ENCODE peak calls at places on chromosomes 3 and 15, in nine cellular contexts. R, F, B, X, H, S, C, E and U are unnamed samples.

GRCh38 chr3:186842426-186843038 is at the start of gene ADIPOQ:
- DNase-seq in R (no peak), F (no peak), B (no peak), X (no peak), H (no peak), S (no peak), C (no peak), E (no peak), U (no peak)

GRCh38 chr3:150765949-150766720 is 3.2 kb upstream of the SIAH2 start:
- DNase-seq in R (peak), F (no peak), B (no peak), X (peak), H (peak), S (no peak), C (peak), E (no peak), U (no peak)

GRCh38 chr15:90205886-90206285 is 4.8 kb downstream of the SEMA4B start:
- DNase-seq in R (no peak), F (no peak), B (no peak), X (no peak), H (no peak), S (no peak), C (no peak), E (no peak), U (no peak)

GRCh38 chr15:44550256-44550655 is 13.3 kb downstream of the EIF3J start:
- DNase-seq in R (no peak), F (no peak), B (no peak), X (peak), H (peak), S (no peak), C (peak), E (no peak), U (no peak)

GRCh38 chr15:50884583-50884982 is 23.9 kb upstream of the AP4E1 start:
- DNase-seq in R (no peak), F (no peak), B (no peak), X (peak), H (no peak), S (no peak), C (peak), E (no peak), U (no peak)

GRCh38 chr3:29141197-29141911 is 139.5 kb upstream of the RBMS3 start:
- DNase-seq in R (no peak), F (no peak), B (no peak), X (no peak), H (no peak), S (no peak), C (no peak), E (no peak), U (no peak)

GRCh38 chr3:160857476-160857875 is 101.4 kb downstream of the PPM1L start:
- DNase-seq in R (no peak), F (no peak), B (no peak), X (no peak), H (no peak), S (no peak), C (no peak), E (no peak), U (no peak)

GRCh38 chr3:176767385-176767784 is 429.9 kb downstream of the TBL1XR1 start:
- DNase-seq in R (no peak), F (no peak), B (no peak), X (peak), H (no peak), S (no peak), C (no peak), E (no peak), U (no peak)

GRCh38 chr3:29100292-29100691 is 180.6 kb upstream of the RBMS3 start:
- DNase-seq in R (no peak), F (no peak), B (no peak), X (no peak), H (no peak), S (no peak), C (no peak), E (no peak), U (no peak)

GRCh38 chr15:65054333-65055200 is 9.4 kb downstream of the SLC51B start:
- DNase-seq in R (peak), F (peak), B (peak), X (peak), H (peak), S (peak), C (peak), E (peak), U (peak)

GRCh38 chr3:130760922-130761321 is 14.3 kb upstream of the PIK3R4 start:
- DNase-seq in R (no peak), F (no peak), B (no peak), X (peak), H (no peak), S (no peak), C (no peak), E (no peak), U (no peak)

GRCh38 chr3:42697326-42698051 is 5.1 kb downstream of the HHATL start:
- DNase-seq in R (no peak), F (no peak), B (peak), X (no peak), H (no peak), S (no peak), C (no peak), E (no peak), U (no peak)

GRCh38 chr15:70910958-70911357 is 18.3 kb downstream of the LRRC49 start:
- DNase-seq in R (no peak), F (no peak), B (no peak), X (no peak), H (no peak), S (no peak), C (no peak), E (no peak), U (no peak)

GRCh38 chr15:42137461-42138261 is 18.8 kb downstream of the PLA2G4F start:
- DNase-seq in R (peak), F (no peak), B (peak), X (peak), H (peak), S (peak), C (peak), E (no peak), U (no peak)

GRCh38 chr15:88257311-88257901 is 867 bp upstream of the NTRK3 start:
- DNase-seq in R (no peak), F (no peak), B (no peak), X (no peak), H (peak), S (no peak), C (no peak), E (no peak), U (no peak)

GRCh38 chr3:45931476-45931875 is 11.8 kb upstream of the CXCR6 start:
- DNase-seq in R (no peak), F (no peak), B (peak), X (no peak), H (no peak), S (no peak), C (no peak), E (no peak), U (no peak)

GRCh38 chr3:99678926-99679325 is 40.5 kb downstream of the COL8A1 start:
- DNase-seq in R (no peak), F (no peak), B (no peak), X (no peak), H (no peak), S (no peak), C (no peak), E (no peak), U (no peak)

GRCh38 chr3:175208316-175208715 is 349.2 kb downstream of the NAALADL2 start:
- DNase-seq in R (no peak), F (no peak), B (no peak), X (peak), H (no peak), S (no peak), C (no peak), E (no peak), U (no peak)

GRCh38 chr15:80669599-80670273 is 25.4 kb upstream of the ABHD17C start:
- DNase-seq in R (no peak), F (no peak), B (no peak), X (no peak), H (no peak), S (no peak), C (no peak), E (no peak), U (no peak)

GRCh38 chr3:38004415-38005075 is 14.0 kb downstream of the VILL start:
- DNase-seq in R (peak), F (peak), B (no peak), X (peak), H (peak), S (peak), C (peak), E (peak), U (no peak)

GRCh38 chr15:57550640-57551039 is 41.1 kb upstream of the MYZAP start:
- DNase-seq in R (no peak), F (no peak), B (no peak), X (peak), H (no peak), S (no peak), C (no peak), E (peak), U (no peak)

GRCh38 chr3:178385280-178385952 is 150.8 kb upstream of the KCNMB2 start:
- DNase-seq in R (peak), F (peak), B (no peak), X (peak), H (peak), S (peak), C (peak), E (no peak), U (no peak)

GRCh38 chr3:165669967-165670366 is 167.3 kb downstream of the BCHE start:
- DNase-seq in R (no peak), F (no peak), B (no peak), X (peak), H (no peak), S (no peak), C (no peak), E (no peak), U (no peak)

GRCh38 chr3:158791259-158791920 is 10.5 kb upstream of the MFSD1 start:
- DNase-seq in R (peak), F (no peak), B (no peak), X (peak), H (peak), S (peak), C (peak), E (no peak), U (no peak)

GRCh38 chr15:94327356-94327936 is 96.1 kb downstream of the MCTP2 start:
- DNase-seq in R (no peak), F (no peak), B (no peak), X (peak), H (peak), S (peak), C (peak), E (no peak), U (no peak)

GRCh38 chr15:25368855-25369254 is 70.0 kb downstream of the UBE3A start:
- DNase-seq in R (no peak), F (no peak), B (no peak), X (no peak), H (no peak), S (no peak), C (peak), E (no peak), U (no peak)

GRCh38 chr3:64588381-64588780 is 99.4 kb downstream of the ADAMTS9 start:
- DNase-seq in R (no peak), F (no peak), B (no peak), X (no peak), H (no peak), S (no peak), C (no peak), E (no peak), U (no peak)

GRCh38 chr15:68385671-68386586 is 46.0 kb downstream of the ITGA11 start:
- DNase-seq in R (no peak), F (no peak), B (peak), X (no peak), H (no peak), S (no peak), C (no peak), E (no peak), U (peak)

GRCh38 chr3:37349640-37350039 is 175.3 kb upstream of the LRRFIP2 start:
- DNase-seq in R (no peak), F (no peak), B (no peak), X (no peak), H (no peak), S (no peak), C (no peak), E (no peak), U (no peak)

GRCh38 chr15:71880276-71880675 is 69.9 kb downstream of the NR2E3 start:
- DNase-seq in R (no peak), F (no peak), B (no peak), X (no peak), H (no peak), S (no peak), C (no peak), E (no peak), U (no peak)